ENCODE peak calls at places on chromosomes 6 and 20, in four cellular contexts. E is neural progenitor cell, U is foreskin keratinocyte, I is dorsolateral prefrontal cortex. G is an unnamed sample.

GRCh38 chr20:32779500-32780215 is 17.5 kb downstream of the DNMT3B start:
- DNase-seq in E (peak), I (no peak), U (no peak), G (no peak)

GRCh38 chr20:38809942-38810341 is 4.4 kb downstream of the PPP1R16B start:
- DNase-seq in I (no peak), E (no peak), U (no peak), G (no peak)

GRCh38 chr6:2524090-2524489 is 226.6 kb downstream of the MYLK4 start:
- DNase-seq in U (no peak), I (no peak), E (no peak), G (no peak)

GRCh38 chr6:169851641-169852503 is 100.5 kb downstream of the ERMARD start:
- DNase-seq in E (peak), U (peak), I (no peak), G (no peak)

GRCh38 chr20:60097285-60097684 is 139.1 kb downstream of the CDH26 start:
- DNase-seq in I (no peak), E (no peak), U (no peak), G (no peak)

GRCh38 chr6:41682497-41682961 is 44.3 kb downstream of the MDFI start:
- DNase-seq in I (peak), U (no peak), E (no peak), G (no peak)

GRCh38 chr6:54481096-54481495 is 172.9 kb downstream of the TINAG start:
- DNase-seq in I (no peak), E (no peak), U (no peak), G (no peak)

GRCh38 chr6:1498491-1499113 is 109.2 kb downstream of the FOXF2 start:
- DNase-seq in U (no peak), E (no peak), I (no peak), G (no peak)

GRCh38 chr20:46831633-46832011 is 63.0 kb upstream of the EYA2 start:
- DNase-seq in I (no peak), E (no peak), U (no peak), G (no peak)

GRCh38 chr6:41366150-41366549 is 30.7 kb downstream of the NCR2 start:
- DNase-seq in U (no peak), I (no peak), E (no peak), G (no peak)

GRCh38 chr6:82330171-82330804 is 33.3 kb upstream of the TPBG start:
- DNase-seq in I (no peak), U (no peak), E (no peak), G (no peak)

GRCh38 chr20:2750343-2751251 is 49.8 kb downstream of the CPXM1 start:
- DNase-seq in E (peak), I (no peak), U (no peak), G (no peak)

GRCh38 chr20:38330638-38331037 is 15.6 kb upstream of the LBP start:
- DNase-seq in U (no peak), E (no peak), I (no peak), G (no peak)

GRCh38 chr6:84280030-84280429 is 52.6 kb upstream of the CEP162 start:
- DNase-seq in I (no peak), U (peak), E (no peak), G (no peak)

GRCh38 chr6:117908246-117909107 is 1.4 kb downstream of the SLC35F1 start:
- DNase-seq in E (peak), I (peak), U (no peak), G (no peak)

GRCh38 chr20:10856237-10856636 is 182.4 kb upstream of the JAG1 start:
- DNase-seq in U (no peak), I (no peak), E (no peak), G (no peak)

GRCh38 chr6:5080574-5080973 is 4.6 kb upstream of the PPP1R3G start:
- DNase-seq in E (no peak), I (no peak), U (no peak), G (no peak)

GRCh38 chr6:5076931-5077330 is 8.2 kb upstream of the PPP1R3G start:
- DNase-seq in E (no peak), U (no peak), I (no peak), G (no peak)

GRCh38 chr6:5081182-5081581 is 4.0 kb upstream of the PPP1R3G start:
- DNase-seq in I (no peak), U (no peak), E (no peak), G (no peak)

GRCh38 chr6:5079692-5080091 is 5.4 kb upstream of the PPP1R3G start:
- DNase-seq in E (no peak), U (no peak), I (no peak), G (no peak)

GRCh38 chr6:5078121-5078695 is 6.9 kb upstream of the PPP1R3G start:
- DNase-seq in U (no peak), E (no peak), I (no peak), G (no peak)
- TF ChIP-seq CTCF in U (peak), E (peak), I (no peak), G (peak)

GRCh38 chr20:45445805-45446562 is 23.6 kb upstream of the WFDC2 start:
- DNase-seq in U (no peak), I (no peak), E (peak), G (no peak)
- TF ChIP-seq CTCF in U (peak), I (no peak), E (peak), G (peak)

DNA sequence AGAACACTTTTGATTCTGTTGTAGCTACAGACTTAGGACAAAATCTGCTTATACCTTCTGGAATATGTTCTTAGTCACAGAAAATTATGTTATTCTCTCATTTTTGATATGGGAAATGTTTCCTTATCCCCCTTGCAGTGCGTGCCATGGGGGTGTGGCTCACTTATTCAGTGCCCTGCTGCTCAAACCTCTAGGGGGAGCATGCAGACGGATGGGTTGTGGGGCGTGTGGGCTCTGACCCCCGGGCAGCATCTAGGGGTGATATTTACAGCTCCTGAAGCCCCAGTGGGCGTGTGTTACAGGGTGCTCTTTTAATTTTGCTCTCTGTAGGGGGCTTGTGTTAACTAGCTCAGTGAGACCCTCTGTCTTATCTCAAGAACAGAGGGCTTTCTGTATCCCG is 61.3 kb upstream of the FERMT1 start:
- DNase-seq in E (no peak), U (no peak), I (no peak), G (no peak)
- TF ChIP-seq CTCF in E (peak), U (peak), I (no peak), G (peak)

DNA sequence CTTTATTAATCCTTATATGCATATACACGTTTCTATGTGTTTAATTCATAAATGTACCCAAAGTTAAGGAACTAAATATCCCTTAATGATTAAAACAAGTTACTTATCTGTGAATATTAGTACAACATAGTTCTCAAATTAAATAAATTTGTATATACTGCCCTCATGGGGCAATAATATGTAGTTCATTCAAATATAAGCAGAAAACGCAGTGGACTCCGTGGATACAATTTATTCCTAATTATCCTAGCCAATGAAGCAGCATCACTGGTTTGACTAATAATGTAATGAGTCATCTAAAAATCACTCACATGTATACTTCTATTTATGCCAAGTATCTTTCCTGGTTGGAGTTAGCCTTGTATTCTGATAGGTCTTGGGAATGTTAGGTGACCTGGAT is 111.6 kb downstream of the TBC1D32 start:
- DNase-seq in U (peak), E (no peak), I (no peak), G (peak)
- TF ChIP-seq CTCF in U (peak), E (peak), I (peak), G (no peak)

G was measured in epithelial cell of proximal tubule.